ENCODE peak calls at places on chromosome 1, in four cellular contexts. U is DMS153, F is left ventricle myocardium superior, S is PC-9. A is an unnamed sample.

GRCh38 chr1:78045850-78046778 is at the start of gene GIPC2:
- DNase-seq in U (no peak), F (peak; percentile 61), S (no peak), A (no peak)

GRCh38 chr1:9990944-9991343 is 6.1 kb upstream of the RBP7 start:
- DNase-seq in U (no peak), F (no peak), S (no peak), A (peak; percentile 64)

GRCh38 chr1:81801032-81801833 is 499 bp downstream of the ADGRL2 start:
- DNase-seq in U (peak; percentile 70), F (peak; percentile 81), S (peak; percentile 81), A (peak; percentile 70)

GRCh38 chr1:203196371-203196770 is 9.9 kb upstream of the CHI3L1 start:
- DNase-seq in U (no peak), F (no peak), S (no peak), A (no peak)

GRCh38 chr1:248814351-248814750 is 11.4 kb downstream of the SH3BP5L start:
- DNase-seq in U (no peak), F (no peak), S (no peak), A (no peak)

GRCh38 chr1:186303911-186304310 is 71.1 kb downstream of the TPR start:
- DNase-seq in U (no peak), F (no peak), S (no peak), A (no peak)

GRCh38 chr1:9440261-9440660 is 99.0 kb upstream of the SLC25A33 start:
- DNase-seq in U (no peak), F (no peak), S (no peak), A (no peak)

GRCh38 chr1:92538048-92538412 is 51.3 kb upstream of the GFI1 start:
- DNase-seq in U (no peak), F (no peak), S (no peak), A (no peak)

GRCh38 chr1:178651742-178652141 is 73.3 kb upstream of the RALGPS2 start:
- DNase-seq in U (no peak), F (no peak), S (no peak), A (no peak)

GRCh38 chr1:8409107-8409506 is 91.2 kb downstream of the SLC45A1 start:
- DNase-seq in U (no peak), F (no peak), S (no peak), A (no peak)

GRCh38 chr1:209260146-209260545 is 323.4 kb upstream of the CAMK1G start:
- DNase-seq in U (no peak), F (no peak), S (no peak), A (no peak)